ENCODE peak calls at places on chromosome 4, in ten cellular contexts. H is GM06990; V is AG04450; J is RWPE1; Y is neural progenitor cell; U is keratinocyte; Z is MCF 10A; R is uterus; T is glutamatergic neuron; M is CD8-positive, alpha-beta T cell. K is an unnamed sample.

GRCh38 chr4:16717266-16717970 is 181.0 kb downstream of the LDB2 start:
- DNase-seq in H (no peak), V (no peak), J (no peak), Y (no peak), U (no peak), Z (no peak), R (no peak), T (no peak), M (no peak), K (no peak)

GRCh38 chr4:157043131-157043530 is 32.8 kb upstream of the GLRB start:
- DNase-seq in H (no peak), V (peak), J (peak), Y (peak), U (no peak), Z (peak), R (no peak), T (no peak), M (no peak), K (no peak)

GRCh38 chr4:147407261-147408045 is 73.4 kb upstream of the EDNRA start:
- DNase-seq in H (no peak), V (no peak), J (no peak), Y (peak), U (no peak), Z (no peak), R (no peak), T (no peak), M (no peak), K (no peak)

GRCh38 chr4:161714022-161714751 is 449.6 kb downstream of the FSTL5 start:
- DNase-seq in H (no peak), V (peak), J (peak), Y (no peak), U (peak), Z (peak), R (no peak), T (no peak), M (no peak), K (no peak)

GRCh38 chr4:169925678-169926077 is 100.5 kb downstream of the MFAP3L start:
- DNase-seq in H (no peak), V (no peak), J (no peak), Y (no peak), U (no peak), Z (no peak), R (no peak), T (no peak), M (no peak), K (no peak)

GRCh38 chr4:30460818-30461217 is 259.4 kb upstream of the PCDH7 start:
- DNase-seq in H (no peak), V (no peak), J (no peak), Y (no peak), U (no peak), Z (no peak), R (no peak), T (no peak), M (no peak), K (no peak)

GRCh38 chr4:7942019-7942556 is 2.4 kb upstream of the AFAP1 start:
- DNase-seq in H (no peak), V (no peak), J (no peak), Y (no peak), U (no peak), Z (no peak), R (no peak), T (no peak), M (no peak), K (no peak)

GRCh38 chr4:54067163-54067562 is 2.8 kb upstream of the CHIC2 start:
- DNase-seq in H (no peak), V (no peak), J (peak), Y (no peak), U (peak), Z (peak), R (peak), T (no peak), M (no peak), K (no peak)

GRCh38 chr4:114286275-114286674 is 306.8 kb upstream of the ARSJ start:
- DNase-seq in H (no peak), V (no peak), J (no peak), Y (no peak), U (no peak), Z (no peak), R (no peak), T (no peak), M (no peak), K (no peak)

GRCh38 chr4:186621959-186622553 is 66.7 kb upstream of the MTNR1A start:
- DNase-seq in H (no peak), V (peak), J (peak), Y (no peak), U (no peak), Z (peak), R (no peak), T (no peak), M (no peak), K (no peak)

GRCh38 chr4:165630671-165631070 is 242.4 kb upstream of the TLL1 start:
- DNase-seq in H (no peak), V (no peak), J (no peak), Y (no peak), U (no peak), Z (no peak), R (no peak), T (no peak), M (no peak), K (no peak)

GRCh38 chr4:4432341-4433125 is 45.6 kb downstream of the NSG1 start:
- DNase-seq in H (no peak), V (no peak), J (no peak), Y (no peak), U (no peak), Z (no peak), R (no peak), T (no peak), M (no peak), K (no peak)

GRCh38 chr4:101825953-101826352 is 35.4 kb downstream of the BANK1 start:
- DNase-seq in H (no peak), V (no peak), J (no peak), Y (no peak), U (no peak), Z (no peak), R (no peak), T (no peak), M (no peak), K (no peak)

GRCh38 chr4:44462259-44462658 is 13.7 kb upstream of the KCTD8 start:
- DNase-seq in H (no peak), V (no peak), J (no peak), Y (no peak), U (no peak), Z (no peak), R (no peak), T (no peak), M (no peak), K (no peak)

GRCh38 chr4:124028172-124028571 is 631.6 kb downstream of the SPRY1 start:
- DNase-seq in H (no peak), V (no peak), J (no peak), Y (no peak), U (no peak), Z (no peak), R (no peak), T (no peak), M (no peak), K (no peak)

GRCh38 chr4:173289351-173289725 is 44.8 kb downstream of the HMGB2 start:
- DNase-seq in H (no peak), V (no peak), J (no peak), Y (no peak), U (no peak), Z (no peak), R (no peak), T (no peak), M (no peak), K (no peak)

GRCh38 chr4:171553961-171554360 is 259.2 kb upstream of the GALNTL6 start:
- DNase-seq in H (no peak), V (no peak), J (no peak), Y (no peak), U (no peak), Z (no peak), R (no peak), T (no peak), M (no peak), K (no peak)

GRCh38 chr4:123018391-123018755 is 96.0 kb upstream of the NUDT6 start:
- DNase-seq in H (no peak), V (no peak), J (no peak), Y (no peak), U (no peak), Z (no peak), R (no peak), T (no peak), M (no peak), K (no peak)

GRCh38 chr4:80219301-80220025 is 22.2 kb downstream of the PRDM8 start:
- DNase-seq in H (no peak), V (no peak), J (no peak), Y (peak), U (no peak), Z (no peak), R (no peak), T (no peak), M (no peak), K (no peak)

GRCh38 chr4:157075811-157076577 is at the start of gene GLRB:
- DNase-seq in H (no peak), V (no peak), J (peak), Y (peak), U (no peak), Z (peak), R (peak), T (peak), M (no peak), K (peak)

GRCh38 chr4:139918591-139918990 is 235.4 kb downstream of the MAML3 start:
- DNase-seq in H (no peak), V (no peak), J (no peak), Y (no peak), U (no peak), Z (no peak), R (no peak), T (no peak), M (no peak), K (no peak)

GRCh38 chr4:26893491-26893890 is 32.9 kb downstream of the STIM2 start:
- DNase-seq in H (no peak), V (no peak), J (no peak), Y (no peak), U (no peak), Z (no peak), R (no peak), T (no peak), M (no peak), K (no peak)

GRCh38 chr4:154630307-154630706 is 17.9 kb upstream of the FGG start:
- DNase-seq in H (no peak), V (no peak), J (no peak), Y (no peak), U (no peak), Z (no peak), R (no peak), T (no peak), M (no peak), K (no peak)
- TF ChIP-seq CTCF in H (no peak), V (no peak), J (no peak), Y (no peak), U (no peak), Z (no peak), R (no peak), T (no peak), M (no peak), K (no peak)

GRCh38 chr4:138555584-138555983 is 313.4 kb upstream of the SLC7A11 start:
- DNase-seq in H (no peak), V (no peak), J (no peak), Y (peak), U (no peak), Z (peak), R (no peak), T (peak), M (no peak), K (peak)
- TF ChIP-seq CTCF in H (peak), V (no peak), J (no peak), Y (peak), U (no peak), Z (peak), R (no peak), T (peak), M (no peak), K (peak)

DNA sequence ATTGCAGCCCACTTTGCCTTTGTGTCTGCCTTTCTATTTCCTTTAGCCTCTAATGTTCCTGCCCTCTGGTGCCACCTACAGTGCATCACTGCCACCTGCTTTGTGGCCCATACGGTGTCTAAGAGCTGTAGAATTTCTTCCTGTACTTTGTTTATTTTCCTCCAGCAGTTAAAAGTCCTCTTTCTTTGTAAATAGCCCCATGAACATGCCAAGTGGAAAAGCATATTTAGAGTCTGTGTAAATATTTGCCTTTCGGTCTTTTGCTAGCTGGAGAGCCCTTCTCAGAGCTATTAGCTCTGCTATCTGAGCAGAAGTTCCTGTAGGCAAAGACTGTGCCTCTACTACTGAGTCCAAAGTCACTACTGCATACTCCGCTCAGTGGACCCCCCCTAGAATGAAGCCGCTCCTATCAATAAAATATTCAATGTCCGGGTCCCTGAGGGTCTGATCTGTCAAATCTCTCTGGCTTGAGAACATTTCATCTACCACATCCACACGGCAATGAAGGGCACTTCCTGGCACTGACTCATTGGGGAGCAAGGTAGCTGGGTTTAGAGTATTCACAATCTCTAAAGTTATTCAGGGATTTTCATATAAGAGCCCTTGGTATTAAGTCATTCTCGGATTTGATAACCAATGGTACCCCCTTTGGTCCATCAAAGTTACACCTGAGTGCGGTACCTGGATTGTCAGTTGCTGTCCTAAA is 36.3 kb downstream of the SULT1E1 start:
- DNase-seq in H (no peak), V (no peak), J (peak), Y (peak), U (no peak), Z (peak), R (no peak), T (no peak), M (peak), K (no peak)
- TF ChIP-seq CTCF in H (peak), V (peak), J (peak), Y (peak), U (peak), Z (peak), R (no peak), T (no peak), M (peak), K (peak)

GRCh38 chr4:98748609-98749008 is 90.2 kb upstream of the TSPAN5 start:
- DNase-seq in H (no peak), V (no peak), J (no peak), Y (no peak), U (no peak), Z (no peak), R (no peak), T (no peak), M (no peak), K (no peak)
- TF ChIP-seq CTCF in H (no peak), V (no peak), J (no peak), Y (no peak), U (no peak), Z (no peak), R (no peak), T (no peak), M (no peak), K (no peak)

DNA sequence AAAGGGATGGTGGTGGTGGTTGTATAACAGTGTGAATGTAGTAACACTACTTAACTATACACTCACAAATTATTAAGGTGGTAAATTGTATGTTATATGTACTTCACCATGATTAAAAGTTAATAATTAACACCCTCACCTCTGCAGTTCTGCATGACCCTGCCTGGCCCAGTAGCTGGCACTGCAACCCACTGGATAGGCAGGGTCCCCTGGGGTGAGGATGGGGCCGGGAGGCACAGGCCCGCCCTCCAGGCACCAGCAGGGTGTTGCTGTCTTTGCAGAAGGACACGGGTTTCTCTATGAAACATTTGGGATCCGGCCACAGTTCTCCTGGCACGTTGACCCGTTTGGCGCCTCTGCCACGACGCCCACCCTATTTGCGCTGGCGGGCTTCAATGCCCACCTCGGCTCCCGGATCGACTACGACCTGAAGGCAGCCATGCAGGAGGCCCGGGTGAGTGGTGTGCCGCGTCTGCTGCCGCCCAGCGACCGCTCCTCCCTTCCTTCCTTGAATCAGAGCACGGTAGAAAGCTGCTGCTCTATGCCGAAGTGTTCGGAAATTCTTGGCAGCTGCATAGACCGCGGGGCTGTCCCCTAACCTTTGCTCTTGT is 11.8 kb downstream of the MAN2B2 start:
- DNase-seq in H (no peak), V (no peak), J (no peak), Y (no peak), U (no peak), Z (no peak), R (no peak), T (no peak), M (no peak), K (no peak)
- TF ChIP-seq CTCF in H (no peak), V (no peak), J (no peak), Y (no peak), U (no peak), Z (no peak), R (no peak), T (no peak), M (no peak), K (no peak)

DNA sequence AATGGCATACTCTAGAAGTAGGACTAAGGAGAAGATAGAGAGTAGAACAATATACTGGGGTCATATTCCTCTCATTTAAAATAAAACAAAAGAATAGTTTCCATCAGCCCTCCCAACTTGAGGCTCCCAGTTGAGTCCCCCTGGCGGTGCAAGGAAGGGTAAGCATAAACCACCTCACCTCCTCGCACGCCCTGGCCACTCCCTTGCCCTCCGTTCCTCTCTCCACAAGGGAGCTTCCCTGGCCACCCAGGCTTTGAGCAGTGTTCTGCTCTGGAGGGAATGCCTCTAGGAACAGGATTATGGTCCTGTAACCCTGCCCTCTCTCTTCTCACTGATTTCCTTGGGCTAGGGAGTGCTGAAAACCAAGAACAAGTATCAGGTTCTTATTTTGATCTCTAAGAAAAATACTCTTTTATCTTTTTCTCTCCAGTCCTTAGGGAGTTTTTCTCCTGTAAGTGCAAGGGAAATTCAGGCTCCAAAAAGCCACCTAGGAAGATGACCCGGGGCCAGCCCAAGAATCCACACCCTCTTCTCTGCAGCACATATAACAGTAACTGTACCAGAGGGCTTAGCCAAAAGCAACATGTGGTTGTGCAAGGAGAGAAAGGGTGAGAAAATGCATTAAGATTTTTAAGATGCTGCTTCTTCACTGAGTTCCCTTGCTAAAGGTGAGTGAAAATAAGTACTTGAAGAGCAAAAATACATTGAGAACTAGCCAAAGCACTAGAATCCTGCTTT is 69.9 kb downstream of the USP38 start:
- DNase-seq in H (no peak), V (no peak), J (no peak), Y (peak), U (no peak), Z (peak), R (no peak), T (no peak), M (no peak), K (no peak)
- TF ChIP-seq CTCF in H (no peak), V (no peak), J (no peak), Y (no peak), U (no peak), Z (no peak), R (no peak), T (no peak), M (no peak), K (peak)

GRCh38 chr4:40055873-40056721 is 553 bp upstream of the N4BP2 start:
- DNase-seq in H (peak), V (peak), J (peak), Y (peak), U (no peak), Z (peak), R (peak), T (peak), M (peak), K (peak)
- TF ChIP-seq CTCF in H (no peak), V (no peak), J (no peak), Y (no peak), U (no peak), Z (no peak), R (no peak), T (no peak), M (no peak), K (no peak)

GRCh38 chr4:38894340-38894982 is 26.9 kb downstream of the FAM114A1 start:
- DNase-seq in H (no peak), V (no peak), J (no peak), Y (no peak), U (no peak), Z (no peak), R (no peak), T (no peak), M (no peak), K (no peak)
- TF ChIP-seq CTCF in H (no peak), V (no peak), J (no peak), Y (no peak), U (no peak), Z (no peak), R (no peak), T (no peak), M (no peak), K (no peak)

DNA sequence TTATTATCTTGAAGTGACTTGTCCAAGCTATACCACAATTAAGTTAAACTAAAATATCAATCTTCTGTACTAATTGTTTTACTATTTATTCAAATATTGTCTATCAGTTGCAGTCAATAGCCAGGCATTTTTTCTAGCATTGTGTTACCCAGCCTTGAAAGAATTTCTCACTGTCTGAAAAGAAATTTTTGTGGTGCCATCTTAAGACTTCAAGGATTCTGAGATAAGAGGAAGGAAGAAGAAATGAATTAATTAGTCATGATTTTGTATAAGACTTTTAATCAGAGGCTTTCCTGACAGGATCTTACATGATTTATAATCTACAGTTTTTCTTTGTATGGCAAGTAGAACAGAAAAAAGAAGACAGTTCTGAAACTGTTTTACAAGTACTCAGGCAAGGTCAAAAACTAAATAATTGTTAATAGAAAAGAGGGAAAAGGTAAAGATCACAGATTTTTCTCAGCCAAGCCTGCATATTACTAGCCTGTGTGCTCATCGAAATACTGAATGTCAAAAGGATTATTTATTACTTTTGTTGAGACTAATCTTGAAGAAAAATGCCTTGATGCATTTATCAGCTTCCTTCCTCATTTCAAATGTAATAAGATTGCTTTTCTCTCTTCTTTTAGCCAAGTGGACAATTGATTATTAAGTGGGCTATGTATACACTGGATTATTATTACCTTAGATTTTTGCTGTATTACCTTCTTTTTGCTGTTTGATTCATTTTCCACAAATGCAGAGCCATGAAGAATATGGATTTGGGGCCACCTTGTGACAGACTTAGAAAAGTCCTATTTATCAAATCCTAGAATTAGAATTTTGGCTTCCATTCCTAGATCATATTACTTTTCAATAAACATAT is 53.8 kb downstream of the CXCL1 start:
- DNase-seq in H (no peak), V (no peak), J (no peak), Y (no peak), U (no peak), Z (peak), R (no peak), T (no peak), M (no peak), K (no peak)
- TF ChIP-seq CTCF in H (no peak), V (peak), J (peak), Y (peak), U (peak), Z (peak), R (peak), T (no peak), M (no peak), K (peak)

K was measured in neural crest cell.